ENCODE peak calls at places on chromosomes 1 and 21, in four cellular contexts. D is IMR-90, U is GM12878, A is K562. W is an unnamed sample.
A peak's percentile ranks its signal among the peaks of the same experiment; 100 is the strongest.

GRCh38 chr1:111332190-111332589 is 41.5 kb downstream of the CHIA start:
- DNase-seq in D (no peak), U (peak; percentile 46), A (no peak), W (no peak)

GRCh38 chr1:53949651-53950050 is 3.5 kb downstream of the LRRC42 start:
- DNase-seq in D (no peak), U (no peak), A (no peak), W (no peak)

GRCh38 chr21:45041351-45041805 is 33.0 kb upstream of the ADARB1 start:
- DNase-seq in D (peak; percentile 78), U (no peak), A (no peak), W (no peak)

GRCh38 chr21:34933609-34934345 is 115.3 kb downstream of the RUNX1 start:
- DNase-seq in D (no peak), U (no peak), A (no peak), W (no peak)

GRCh38 chr1:198290089-198290683 is 133.4 kb downstream of the NEK7 start:
- DNase-seq in D (no peak), U (no peak), A (no peak), W (no peak)

GRCh38 chr1:151175036-151175741 is 592 bp downstream of the TMOD4 start:
- DNase-seq in D (peak; percentile 38), U (no peak), A (no peak), W (no peak)

GRCh38 chr1:69139007-69139406 is 428.7 kb upstream of the LRRC7 start:
- DNase-seq in D (no peak), U (no peak), A (no peak), W (no peak)

GRCh38 chr1:43447891-43448708 is 5.6 kb downstream of the HYI start:
- DNase-seq in D (no peak), U (no peak), A (no peak), W (no peak)

GRCh38 chr1:234917495-234918188 is 211.0 kb downstream of the TOMM20 start:
- DNase-seq in D (no peak), U (no peak), A (no peak), W (no peak)

GRCh38 chr1:938711-939504 is 15.2 kb downstream of the SAMD11 start:
- DNase-seq in D (no peak), U (no peak), A (peak; percentile 70), W (no peak)

GRCh38 chr1:64479874-64480273 is 9.9 kb downstream of the CACHD1 start:
- DNase-seq in D (no peak), U (no peak), A (no peak), W (no peak)

GRCh38 chr21:42440187-42440792 is 36.6 kb downstream of the UBASH3A start:
- DNase-seq in D (no peak), U (peak; percentile 70), A (no peak), W (no peak)

GRCh38 chr1:89615676-89616598 is 17.0 kb upstream of the LRRC8C start:
- DNase-seq in D (no peak), U (no peak), A (no peak), W (no peak)

GRCh38 chr21:36976882-36977651 is 10.6 kb upstream of the HLCS start:
- DNase-seq in D (peak; percentile 75), U (peak; percentile 59), A (peak; percentile 61), W (peak; percentile 84)

GRCh38 chr1:47785561-47786271 is 211.5 kb downstream of the TRABD2B start:
- DNase-seq in D (no peak), U (no peak), A (no peak), W (peak; percentile 20)

GRCh38 chr1:53046930-53047329 is 15.1 kb upstream of the PODN start:
- DNase-seq in D (peak; percentile 64), U (no peak), A (no peak), W (no peak)

GRCh38 chr1:154867841-154868610 is 2.1 kb downstream of the KCNN3 start:
- DNase-seq in D (no peak), U (no peak), A (no peak), W (no peak)

GRCh38 chr1:150487763-150488115 is 520 bp downstream of the TARS2 start:
- DNase-seq in D (no peak), U (no peak), A (no peak), W (no peak)

GRCh38 chr1:55213029-55213884 is 1.9 kb downstream of the USP24 start:
- DNase-seq in D (no peak), U (no peak), A (no peak), W (no peak)

GRCh38 chr1:200039849-200040479 is 12.5 kb downstream of the NR5A2 start:
- DNase-seq in D (no peak), U (no peak), A (no peak), W (no peak)

GRCh38 chr1:14583788-14584187 is 14.7 kb upstream of the KAZN start:
- DNase-seq in D (no peak), U (no peak), A (no peak), W (no peak)

GRCh38 chr1:14580986-14581385 is 17.5 kb upstream of the KAZN start:
- DNase-seq in D (no peak), U (no peak), A (no peak), W (no peak)

GRCh38 chr1:14572861-14573260 is 25.6 kb upstream of the KAZN start:
- DNase-seq in D (no peak), U (no peak), A (no peak), W (no peak)

GRCh38 chr1:14576155-14576554 is 22.3 kb upstream of the KAZN start:
- DNase-seq in D (no peak), U (no peak), A (no peak), W (no peak)

DNA sequence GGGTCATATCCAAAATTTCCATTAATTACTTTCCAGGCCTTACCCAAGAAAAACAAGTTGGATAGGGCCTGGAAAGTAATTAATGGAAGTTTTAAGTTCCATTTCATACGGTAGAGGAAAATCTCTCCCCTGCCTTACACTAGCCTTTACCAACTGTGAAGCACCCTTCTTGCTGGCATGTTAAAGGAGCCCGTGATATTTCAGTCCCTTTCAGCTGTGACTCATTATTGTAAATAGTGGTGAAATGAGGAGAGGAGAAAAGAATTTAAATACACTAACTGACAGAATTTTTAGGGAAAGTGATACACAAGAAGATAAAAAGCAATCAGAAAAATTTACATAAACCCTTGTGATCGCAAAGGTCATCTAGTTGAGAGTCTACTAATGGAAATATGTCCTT is 20.3 kb upstream of the KAZN start:
- DNase-seq in D (peak; percentile 25), U (no peak), A (no peak), W (no peak)
- TF ChIP-seq RCOR1 in D (no peak), U (no peak), A (no peak), W (no peak)

GRCh38 chr1:118859999-118860398 is 128.1 kb downstream of the TBX15 start:
- DNase-seq in D (no peak), U (no peak), A (no peak), W (no peak)

GRCh38 chr1:118862755-118863154 is 125.4 kb downstream of the TBX15 start:
- DNase-seq in D (no peak), U (no peak), A (no peak), W (no peak)

GRCh38 chr1:118866330-118866729 is 121.8 kb downstream of the TBX15 start:
- DNase-seq in D (no peak), U (no peak), A (no peak), W (no peak)

GRCh38 chr1:118861216-118861615 is 126.9 kb downstream of the TBX15 start:
- DNase-seq in D (no peak), U (no peak), A (no peak), W (no peak)

DNA sequence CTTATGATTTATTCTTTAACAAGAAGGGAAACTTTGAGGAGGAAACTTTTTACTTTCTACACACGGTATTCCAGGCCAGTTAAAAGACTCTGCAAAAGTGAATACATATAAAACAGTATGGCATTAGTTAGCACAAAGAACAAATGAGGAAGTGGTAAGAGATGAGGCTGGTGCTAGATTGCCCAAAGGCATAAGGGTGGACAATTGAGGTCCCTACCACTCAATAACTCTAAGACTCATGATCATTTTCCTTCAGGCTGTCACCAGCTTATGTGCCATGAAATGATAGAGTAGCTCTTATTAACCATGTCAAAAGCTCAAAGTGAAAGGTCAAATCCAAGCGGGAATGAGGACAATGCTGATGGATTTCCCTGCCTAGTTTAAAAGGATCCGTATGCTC is 124.5 kb downstream of the TBX15 start:
- DNase-seq in D (no peak), U (no peak), A (no peak), W (no peak)
- TF ChIP-seq RCOR1 in D (no peak), U (no peak), A (no peak), W (no peak)

DNA sequence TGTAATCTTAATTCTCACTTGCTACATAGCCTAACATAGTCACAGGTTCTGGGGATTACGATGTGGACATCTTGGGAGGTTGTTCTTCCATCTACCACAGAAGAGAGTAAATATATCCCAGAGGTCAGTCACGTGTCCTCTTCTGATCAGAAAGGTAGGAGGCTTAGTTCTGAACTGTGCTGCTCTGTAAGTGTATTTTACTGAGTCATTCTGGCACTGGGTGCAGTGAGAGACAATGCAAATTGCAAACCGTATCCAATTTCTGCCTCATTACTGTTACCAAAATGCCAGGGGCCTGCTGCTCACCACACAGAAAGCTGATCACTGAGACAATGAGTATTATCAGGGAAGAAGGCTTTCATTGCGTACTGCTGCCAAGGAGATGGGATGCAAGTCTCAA is 104.0 kb downstream of the GABPA start:
- DNase-seq in D (peak; percentile 20), U (no peak), A (no peak), W (no peak)
- TF ChIP-seq RCOR1 in D (no peak), U (no peak), A (no peak), W (no peak)

GRCh38 chr1:65904681-65905083 is 112.0 kb downstream of the PDE4B start:
- DNase-seq in D (peak; percentile 46), U (no peak), A (peak; percentile 28), W (no peak)
- TF ChIP-seq RCOR1 in D (no peak), U (no peak), A (peak; percentile 80), W (no peak)

DNA sequence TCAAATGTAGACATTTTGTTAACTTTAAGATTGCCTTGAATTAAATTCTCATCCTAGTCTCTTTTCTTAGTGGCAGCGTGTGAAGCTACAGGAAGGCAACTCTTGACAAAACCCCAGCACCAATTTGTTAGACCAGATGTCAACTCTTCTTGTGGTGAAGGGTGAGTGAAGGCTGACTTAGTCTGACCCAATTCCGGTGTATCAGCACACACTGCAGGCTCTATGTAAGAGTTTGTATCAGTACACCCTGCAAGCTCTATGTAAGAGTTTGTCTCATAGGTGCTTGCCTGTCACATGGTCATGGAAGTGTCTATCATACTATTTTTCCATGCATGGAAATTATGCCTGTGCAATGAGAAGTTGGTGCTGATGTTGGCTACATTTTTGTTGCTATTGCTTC is 16.8 kb downstream of the CR2 start:
- DNase-seq in D (no peak), U (no peak), A (no peak), W (no peak)
- TF ChIP-seq RCOR1 in D (no peak), U (no peak), A (no peak), W (no peak)

GRCh38 chr1:35111106-35111505 is 31.9 kb downstream of the ZMYM1 start:
- DNase-seq in D (peak; percentile 92), U (no peak), A (no peak), W (peak; percentile 23)

GRCh38 chr1:35115459-35116383 is 36.5 kb downstream of the ZMYM1 start:
- DNase-seq in D (peak; percentile 32), U (no peak), A (no peak), W (no peak)

GRCh38 chr1:35112668-35113067 is 33.5 kb downstream of the ZMYM1 start:
- DNase-seq in D (peak; percentile 5), U (no peak), A (no peak), W (no peak)
- TF ChIP-seq RCOR1 in D (no peak), U (no peak), A (no peak), W (no peak)

GRCh38 chr1:29120955-29121485 is 2.7 kb downstream of the TMEM200B start:
- DNase-seq in D (peak; percentile 16), U (no peak), A (no peak), W (peak; percentile 41)
- TF ChIP-seq RCOR1 in D (no peak), U (no peak), A (no peak), W (no peak)

W was measured in A549.